ENCODE peak calls at places on chromosomes 16 and 17, in seven cellular contexts. One of them, this sample, is unnamed.
A peak's percentile ranks its signal among the peaks of the same experiment; 100 is the strongest.

GRCh38 chr17:78617371-78618061 is 40.3 kb upstream of the DNAH17 start:
- DNase-seq in ELR: no peak
- DNase-seq in activated CD4-positive, CD25-positive, alpha-beta regulatory T cell: no peak
- DNase-seq in A549: no peak
- DNase-seq in Ammon's horn: no peak
- DNase-seq in CD4-positive, alpha-beta memory T cell: no peak
- DNase-seq in KBM-7: no peak
- DNase-seq in this sample: no peak

GRCh38 chr17:75847595-75848522 is 3.7 kb upstream of the UNC13D start:
- DNase-seq in ELR: no peak
- DNase-seq in Ammon's horn: no peak
- DNase-seq in A549: no peak
- DNase-seq in CD4-positive, alpha-beta memory T cell: no peak
- DNase-seq in KBM-7: no peak
- DNase-seq in activated CD4-positive, CD25-positive, alpha-beta regulatory T cell: no peak
- DNase-seq in this sample: no peak

GRCh38 chr17:43437756-43438155 is 39.0 kb downstream of the ARL4D start:
- DNase-seq in Ammon's horn: no peak
- DNase-seq in A549: no peak
- DNase-seq in ELR: no peak
- DNase-seq in CD4-positive, alpha-beta memory T cell: no peak
- DNase-seq in KBM-7: no peak
- DNase-seq in activated CD4-positive, CD25-positive, alpha-beta regulatory T cell: no peak
- DNase-seq in this sample: no peak

GRCh38 chr16:69109486-69110270 is 4.2 kb downstream of the HAS3 start:
- DNase-seq in A549: no peak
- DNase-seq in ELR: no peak
- DNase-seq in activated CD4-positive, CD25-positive, alpha-beta regulatory T cell: no peak
- DNase-seq in CD4-positive, alpha-beta memory T cell: no peak
- DNase-seq in Ammon's horn: no peak
- DNase-seq in KBM-7: no peak
- DNase-seq in this sample: no peak

GRCh38 chr17:62626719-62627218 is 701 bp upstream of the MRC2 start:
- DNase-seq in A549: peak; percentile 81
- DNase-seq in ELR: peak; percentile 83
- DNase-seq in CD4-positive, alpha-beta memory T cell: no peak
- DNase-seq in KBM-7: peak; percentile 70
- DNase-seq in activated CD4-positive, CD25-positive, alpha-beta regulatory T cell: no peak
- DNase-seq in Ammon's horn: no peak
- DNase-seq in this sample: no peak

GRCh38 chr17:57114085-57114673 is 29.1 kb downstream of the AKAP1 start:
- DNase-seq in CD4-positive, alpha-beta memory T cell: peak; percentile 43
- DNase-seq in activated CD4-positive, CD25-positive, alpha-beta regulatory T cell: peak; percentile 53
- DNase-seq in KBM-7: peak; percentile 57
- DNase-seq in ELR: peak; percentile 46
- DNase-seq in Ammon's horn: peak; percentile 45
- DNase-seq in A549: peak; percentile 57
- DNase-seq in this sample: peak; percentile 65

GRCh38 chr16:154223-155030 is 2.0 kb downstream of the HBZ start:
- DNase-seq in activated CD4-positive, CD25-positive, alpha-beta regulatory T cell: no peak
- DNase-seq in KBM-7: peak; percentile 39
- DNase-seq in CD4-positive, alpha-beta memory T cell: no peak
- DNase-seq in A549: no peak
- DNase-seq in Ammon's horn: no peak
- DNase-seq in ELR: no peak
- DNase-seq in this sample: no peak

GRCh38 chr16:6032438-6032837 is 934.8 kb upstream of the EEF2KMT start:
- DNase-seq in CD4-positive, alpha-beta memory T cell: no peak
- DNase-seq in KBM-7: no peak
- DNase-seq in activated CD4-positive, CD25-positive, alpha-beta regulatory T cell: no peak
- DNase-seq in A549: no peak
- DNase-seq in ELR: no peak
- DNase-seq in Ammon's horn: no peak
- DNase-seq in this sample: no peak

GRCh38 chr17:2841606-2842005 is 45.4 kb downstream of the RAP1GAP2 start:
- DNase-seq in ELR: peak; percentile 68
- DNase-seq in CD4-positive, alpha-beta memory T cell: no peak
- DNase-seq in A549: no peak
- DNase-seq in Ammon's horn: no peak
- DNase-seq in KBM-7: no peak
- DNase-seq in activated CD4-positive, CD25-positive, alpha-beta regulatory T cell: no peak
- DNase-seq in this sample: no peak

GRCh38 chr16:72172105-72173034 is at the start of gene PMFBP1:
- DNase-seq in activated CD4-positive, CD25-positive, alpha-beta regulatory T cell: no peak
- DNase-seq in Ammon's horn: peak; percentile 85
- DNase-seq in KBM-7: peak; percentile 87
- DNase-seq in ELR: peak; percentile 89
- DNase-seq in CD4-positive, alpha-beta memory T cell: no peak
- DNase-seq in A549: peak; percentile 67
- DNase-seq in this sample: no peak

GRCh38 chr17:14038206-14038605 is 31.1 kb upstream of the COX10 start:
- DNase-seq in A549: no peak
- DNase-seq in KBM-7: no peak
- DNase-seq in ELR: peak; percentile 19
- DNase-seq in CD4-positive, alpha-beta memory T cell: no peak
- DNase-seq in Ammon's horn: no peak
- DNase-seq in activated CD4-positive, CD25-positive, alpha-beta regulatory T cell: no peak
- DNase-seq in this sample: no peak

GRCh38 chr17:21119247-21119944 is 7.4 kb upstream of the DHRS7B start:
- DNase-seq in CD4-positive, alpha-beta memory T cell: peak; percentile 71
- DNase-seq in ELR: peak; percentile 75
- DNase-seq in Ammon's horn: peak; percentile 85
- DNase-seq in KBM-7: peak; percentile 79
- DNase-seq in A549: peak; percentile 82
- DNase-seq in activated CD4-positive, CD25-positive, alpha-beta regulatory T cell: peak; percentile 19
- DNase-seq in this sample: peak; percentile 44

GRCh38 chr17:14302421-14303099 is 1.7 kb downstream of the HS3ST3B1 start:
- DNase-seq in CD4-positive, alpha-beta memory T cell: peak; percentile 81
- DNase-seq in ELR: peak; percentile 90
- DNase-seq in activated CD4-positive, CD25-positive, alpha-beta regulatory T cell: peak; percentile 66
- DNase-seq in A549: peak; percentile 80
- DNase-seq in KBM-7: peak; percentile 85
- DNase-seq in Ammon's horn: peak; percentile 72
- DNase-seq in this sample: no peak

GRCh38 chr16:28208824-28209223 is 2.9 kb downstream of the XPO6 start:
- DNase-seq in A549: no peak
- DNase-seq in activated CD4-positive, CD25-positive, alpha-beta regulatory T cell: no peak
- DNase-seq in ELR: no peak
- DNase-seq in CD4-positive, alpha-beta memory T cell: no peak
- DNase-seq in KBM-7: no peak
- DNase-seq in Ammon's horn: no peak
- DNase-seq in this sample: no peak

GRCh38 chr17:29091591-29092291 is 48.8 kb downstream of the PIPOX start:
- DNase-seq in KBM-7: no peak
- DNase-seq in CD4-positive, alpha-beta memory T cell: no peak
- DNase-seq in ELR: no peak
- DNase-seq in A549: no peak
- DNase-seq in activated CD4-positive, CD25-positive, alpha-beta regulatory T cell: no peak
- DNase-seq in Ammon's horn: no peak
- DNase-seq in this sample: no peak

GRCh38 chr17:75364078-75364477 is 41.4 kb downstream of the GRB2 start:
- DNase-seq in A549: no peak
- DNase-seq in KBM-7: no peak
- DNase-seq in ELR: peak; percentile 92
- DNase-seq in CD4-positive, alpha-beta memory T cell: no peak
- DNase-seq in activated CD4-positive, CD25-positive, alpha-beta regulatory T cell: no peak
- DNase-seq in Ammon's horn: no peak
- DNase-seq in this sample: no peak

GRCh38 chr17:38703742-38704644 is 1.1 kb upstream of the MLLT6 start:
- DNase-seq in Ammon's horn: no peak
- DNase-seq in ELR: peak; percentile 55
- DNase-seq in activated CD4-positive, CD25-positive, alpha-beta regulatory T cell: peak; percentile 76
- DNase-seq in CD4-positive, alpha-beta memory T cell: peak; percentile 81
- DNase-seq in A549: no peak
- DNase-seq in KBM-7: peak; percentile 93
- DNase-seq in this sample: peak; percentile 61

GRCh38 chr17:40547079-40547784 is 18.0 kb downstream of the CCR7 start:
- DNase-seq in A549: no peak
- DNase-seq in activated CD4-positive, CD25-positive, alpha-beta regulatory T cell: no peak
- DNase-seq in CD4-positive, alpha-beta memory T cell: peak; percentile 79
- DNase-seq in Ammon's horn: no peak
- DNase-seq in KBM-7: peak; percentile 98
- DNase-seq in ELR: no peak
- DNase-seq in this sample: no peak

GRCh38 chr17:49498037-49498615 is 3.0 kb downstream of the NGFR start:
- DNase-seq in ELR: peak; percentile 25
- DNase-seq in activated CD4-positive, CD25-positive, alpha-beta regulatory T cell: no peak
- DNase-seq in CD4-positive, alpha-beta memory T cell: no peak
- DNase-seq in Ammon's horn: no peak
- DNase-seq in A549: peak; percentile 51
- DNase-seq in KBM-7: no peak
- DNase-seq in this sample: no peak

GRCh38 chr17:66507103-66507923 is 204.9 kb downstream of the PRKCA start:
- DNase-seq in A549: peak; percentile 76
- DNase-seq in Ammon's horn: no peak
- DNase-seq in ELR: peak; percentile 81
- DNase-seq in activated CD4-positive, CD25-positive, alpha-beta regulatory T cell: no peak
- DNase-seq in CD4-positive, alpha-beta memory T cell: no peak
- DNase-seq in KBM-7: no peak
- DNase-seq in this sample: no peak

GRCh38 chr16:3642397-3643094 is 11.9 kb upstream of the DNASE1 start:
- DNase-seq in activated CD4-positive, CD25-positive, alpha-beta regulatory T cell: no peak
- DNase-seq in A549: no peak
- DNase-seq in KBM-7: no peak
- DNase-seq in ELR: peak; percentile 32
- DNase-seq in Ammon's horn: no peak
- DNase-seq in CD4-positive, alpha-beta memory T cell: no peak
- DNase-seq in this sample: no peak

GRCh38 chr17:77480509-77481215 is 339.9 kb downstream of the SEC14L1 start:
- DNase-seq in CD4-positive, alpha-beta memory T cell: peak; percentile 34
- DNase-seq in Ammon's horn: no peak
- DNase-seq in ELR: no peak
- DNase-seq in A549: no peak
- DNase-seq in KBM-7: no peak
- DNase-seq in activated CD4-positive, CD25-positive, alpha-beta regulatory T cell: no peak
- DNase-seq in this sample: no peak

GRCh38 chr16:11162571-11163268 is 93.3 kb downstream of the SOCS1 start:
- DNase-seq in activated CD4-positive, CD25-positive, alpha-beta regulatory T cell: no peak
- DNase-seq in ELR: no peak
- DNase-seq in KBM-7: no peak
- DNase-seq in A549: no peak
- DNase-seq in CD4-positive, alpha-beta memory T cell: no peak
- DNase-seq in Ammon's horn: no peak
- DNase-seq in this sample: no peak

GRCh38 chr17:83133302-83134121 is 54.1 kb downstream of the METRNL start:
- DNase-seq in activated CD4-positive, CD25-positive, alpha-beta regulatory T cell: no peak
- DNase-seq in Ammon's horn: no peak
- DNase-seq in KBM-7: no peak
- DNase-seq in A549: no peak
- DNase-seq in ELR: peak; percentile 84
- DNase-seq in CD4-positive, alpha-beta memory T cell: no peak
- DNase-seq in this sample: no peak

GRCh38 chr16:88327566-88328312 is 55.0 kb upstream of the ZNF469 start:
- DNase-seq in activated CD4-positive, CD25-positive, alpha-beta regulatory T cell: no peak
- DNase-seq in A549: no peak
- DNase-seq in ELR: no peak
- DNase-seq in KBM-7: no peak
- DNase-seq in CD4-positive, alpha-beta memory T cell: no peak
- DNase-seq in Ammon's horn: no peak
- DNase-seq in this sample: no peak

GRCh38 chr17:83080641-83081560 is 1.5 kb downstream of the METRNL start:
- DNase-seq in ELR: peak; percentile 63
- DNase-seq in activated CD4-positive, CD25-positive, alpha-beta regulatory T cell: no peak
- DNase-seq in A549: no peak
- DNase-seq in CD4-positive, alpha-beta memory T cell: no peak
- DNase-seq in Ammon's horn: no peak
- DNase-seq in KBM-7: no peak
- DNase-seq in this sample: no peak

GRCh38 chr17:83186226-83186625 is 106.8 kb downstream of the METRNL start:
- DNase-seq in KBM-7: no peak
- DNase-seq in activated CD4-positive, CD25-positive, alpha-beta regulatory T cell: no peak
- DNase-seq in A549: no peak
- DNase-seq in Ammon's horn: no peak
- DNase-seq in CD4-positive, alpha-beta memory T cell: no peak
- DNase-seq in ELR: no peak
- DNase-seq in this sample: no peak

GRCh38 chr16:7374614-7375174 is 42.0 kb downstream of the RBFOX1 start:
- DNase-seq in activated CD4-positive, CD25-positive, alpha-beta regulatory T cell: no peak
- DNase-seq in A549: no peak
- DNase-seq in ELR: no peak
- DNase-seq in KBM-7: no peak
- DNase-seq in CD4-positive, alpha-beta memory T cell: no peak
- DNase-seq in Ammon's horn: no peak
- DNase-seq in this sample: no peak

GRCh38 chr17:17051380-17051779 is 9.1 kb downstream of the MPRIP start:
- DNase-seq in A549: no peak
- DNase-seq in KBM-7: no peak
- DNase-seq in activated CD4-positive, CD25-positive, alpha-beta regulatory T cell: no peak
- DNase-seq in ELR: no peak
- DNase-seq in Ammon's horn: no peak
- DNase-seq in CD4-positive, alpha-beta memory T cell: no peak
- DNase-seq in this sample: no peak

GRCh38 chr17:3890082-3890892 is 2.6 kb downstream of the CAMKK1 start:
- DNase-seq in Ammon's horn: no peak
- DNase-seq in ELR: peak; percentile 97
- DNase-seq in activated CD4-positive, CD25-positive, alpha-beta regulatory T cell: no peak
- DNase-seq in KBM-7: peak; percentile 50
- DNase-seq in CD4-positive, alpha-beta memory T cell: peak; percentile 9
- DNase-seq in A549: peak; percentile 90
- DNase-seq in this sample: peak; percentile 81

GRCh38 chr16:88552815-88553214 is 17.4 kb upstream of the ZC3H18 start:
- DNase-seq in CD4-positive, alpha-beta memory T cell: no peak
- DNase-seq in activated CD4-positive, CD25-positive, alpha-beta regulatory T cell: no peak
- DNase-seq in A549: no peak
- DNase-seq in KBM-7: no peak
- DNase-seq in Ammon's horn: no peak
- DNase-seq in ELR: no peak
- DNase-seq in this sample: no peak

GRCh38 chr16:62751218-62751617 is 715.0 kb upstream of the CDH8 start:
- DNase-seq in Ammon's horn: no peak
- DNase-seq in activated CD4-positive, CD25-positive, alpha-beta regulatory T cell: no peak
- DNase-seq in A549: no peak
- DNase-seq in ELR: no peak
- DNase-seq in CD4-positive, alpha-beta memory T cell: no peak
- DNase-seq in KBM-7: no peak
- DNase-seq in this sample: no peak

GRCh38 chr17:66843606-66844005 is 8.7 kb downstream of the CACNG5 start:
- DNase-seq in ELR: no peak
- DNase-seq in activated CD4-positive, CD25-positive, alpha-beta regulatory T cell: no peak
- DNase-seq in KBM-7: no peak
- DNase-seq in CD4-positive, alpha-beta memory T cell: no peak
- DNase-seq in A549: no peak
- DNase-seq in Ammon's horn: no peak
- DNase-seq in this sample: no peak

This sample was measured in omental fat pad.